ENCODE peak calls at places on chromosomes 12 and 14, in ten cellular contexts. Q, B, W, V, X, O, H, E, F and U are unnamed samples.

GRCh38 chr12:125890983-125891382 is 825.7 kb downstream of the AACS start:
- DNase-seq in H (no peak), E (peak; percentile 90), Q (no peak), O (no peak), W (no peak), B (no peak), F (no peak), X (no peak), V (peak; percentile 29), U (no peak)

GRCh38 chr14:93880025-93880820 is 46.9 kb upstream of the FAM181A start:
- DNase-seq in O (no peak), H (peak; percentile 82), Q (no peak), V (no peak), F (peak; percentile 50), E (peak; percentile 2), B (no peak), X (no peak), W (no peak), U (no peak)

GRCh38 chr14:88032373-88032772 is 27.4 kb downstream of the GPR65 start:
- DNase-seq in Q (no peak), F (no peak), B (no peak), X (no peak), O (no peak), E (no peak), H (no peak), W (no peak), V (no peak), U (no peak)

GRCh38 chr12:60494249-60494648 is 898.4 kb downstream of the SLC16A7 start:
- DNase-seq in B (no peak), E (peak; percentile 45), O (no peak), H (no peak), F (peak; percentile 53), Q (no peak), V (no peak), W (peak; percentile 33), X (no peak), U (peak; percentile 27)

GRCh38 chr12:93571854-93572711 is at the start of gene SOCS2:
- DNase-seq in F (peak; percentile 43), H (peak; percentile 70), V (no peak), E (peak; percentile 39), O (no peak), X (no peak), Q (no peak), B (peak; percentile 82), W (peak; percentile 69), U (no peak)

GRCh38 chr14:61477845-61478438 is 156.6 kb downstream of the PRKCH start:
- DNase-seq in H (peak; percentile 96), V (peak; percentile 72), F (peak; percentile 86), O (no peak), W (no peak), Q (peak; percentile 56), B (peak; percentile 92), X (peak; percentile 86), E (peak; percentile 47), U (no peak)

GRCh38 chr12:133120385-133121191 is 9.5 kb downstream of the ZNF891 start:
- DNase-seq in W (no peak), E (no peak), V (no peak), F (no peak), B (no peak), H (no peak), Q (no peak), O (no peak), X (no peak), U (no peak)

GRCh38 chr12:694734-695503 is 31.7 kb upstream of the NINJ2 start:
- DNase-seq in B (no peak), E (peak; percentile 2), Q (no peak), H (no peak), V (no peak), X (no peak), W (peak; percentile 12), F (peak; percentile 62), O (no peak), U (no peak)

GRCh38 chr12:112275836-112276235 is 106.4 kb downstream of the HECTD4 start:
- DNase-seq in Q (no peak), V (no peak), F (no peak), X (no peak), E (no peak), H (no peak), W (no peak), O (no peak), B (no peak), U (no peak)

DNA sequence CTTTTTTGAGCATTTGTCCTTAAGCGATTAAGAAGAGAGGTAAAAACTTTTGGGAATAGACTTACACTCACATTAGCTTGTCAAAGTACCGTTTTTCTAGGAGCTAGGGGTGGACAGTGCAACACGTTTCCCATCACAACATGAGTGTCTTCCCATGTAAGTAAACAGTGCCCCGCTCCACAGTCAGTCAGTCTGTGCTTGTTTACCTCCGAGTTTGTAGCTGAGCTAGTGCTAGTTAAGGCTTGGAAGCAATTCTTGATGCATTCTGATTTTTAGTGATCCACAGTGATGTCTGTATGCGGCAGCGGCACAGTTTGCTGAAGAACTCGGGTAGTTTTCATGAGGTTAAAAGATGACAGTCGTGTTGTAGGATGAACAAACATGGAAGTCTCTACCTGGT is 941 bp downstream of the ZDHHC17 start:
- DNase-seq in B (no peak), Q (no peak), V (no peak), W (no peak), X (no peak), F (peak; percentile 8), H (no peak), O (no peak), E (peak; percentile 18), U (no peak)
- TF ChIP-seq CTCF in B (no peak), Q (no peak), V (no peak), W (no peak), X (no peak), F (no peak), H (no peak), O (no peak), E (no peak), U (no peak)

DNA sequence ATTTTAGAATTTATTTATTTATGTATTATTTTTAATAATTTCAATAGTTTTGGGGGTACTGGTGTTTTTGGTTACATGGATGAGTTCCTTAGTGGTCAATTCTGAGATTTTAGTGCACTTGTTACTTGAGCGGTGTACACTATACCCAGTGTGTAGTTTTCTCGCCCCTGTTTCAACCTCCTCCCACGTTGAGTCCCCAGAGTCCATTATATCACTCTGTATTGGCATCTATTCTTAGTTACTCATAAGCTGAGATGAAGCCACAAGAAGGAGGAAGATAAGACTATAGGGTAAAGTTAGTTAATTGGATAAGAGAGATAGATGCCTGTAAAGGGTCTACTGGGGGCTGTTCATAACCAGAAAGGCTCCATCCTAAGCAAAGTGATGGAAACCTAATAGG is 4.0 kb downstream of the C1S start:
- DNase-seq in O (no peak), V (no peak), F (no peak), E (no peak), B (no peak), X (no peak), H (no peak), W (no peak), Q (no peak), U (no peak)
- H3K4me3 ChIP-seq in O (no peak overlapping the region), V (no peak overlapping the region), F (no peak overlapping the region), E (no peak overlapping the region), B (no peak overlapping the region), X (no peak overlapping the region), H (no peak overlapping the region), W (no peak overlapping the region), Q (no peak overlapping the region), U (no peak overlapping the region)

GRCh38 chr12:88993655-88994054 is 358.6 kb downstream of the DUSP6 start:
- DNase-seq in H (no peak), V (no peak), F (peak; percentile 80), O (no peak), X (no peak), B (no peak), E (peak; percentile 64), W (peak; percentile 40), Q (no peak), U (peak; percentile 48)
- TF ChIP-seq CTCF in H (peak; percentile 50), V (peak; percentile 58), F (peak; percentile 56), O (peak; percentile 44), X (no peak), B (peak; percentile 49), E (peak; percentile 12), W (peak; percentile 61), Q (peak; percentile 66), U (no peak)

DNA sequence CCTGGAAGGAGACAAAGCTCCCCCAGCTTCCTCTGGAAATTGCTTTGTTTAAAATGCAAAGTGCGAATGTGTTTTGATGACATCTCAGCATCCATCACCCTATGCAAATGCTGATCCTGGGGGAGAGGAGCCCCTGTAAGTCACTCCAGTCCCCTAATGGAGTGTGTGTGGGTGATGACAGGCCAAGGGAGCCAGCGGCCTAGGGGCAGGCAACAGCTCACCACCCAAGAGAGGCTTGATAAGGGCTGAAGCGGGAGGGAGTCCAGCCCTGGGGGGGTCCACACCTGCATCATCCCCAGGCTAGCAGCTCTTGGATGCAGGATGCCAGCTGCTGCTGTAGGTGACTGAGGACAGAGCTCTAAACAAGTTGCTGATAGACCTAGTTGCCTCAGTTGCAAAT is 134.3 kb downstream of the ESRRB start:
- DNase-seq in X (no peak), B (no peak), W (no peak), H (no peak), F (no peak), Q (no peak), V (no peak), O (no peak), E (no peak), U (no peak)
- H3K4me3 ChIP-seq in X (no peak overlapping the region), B (no peak overlapping the region), W (no peak overlapping the region), H (no peak overlapping the region), F (no peak overlapping the region), Q (no peak overlapping the region), V (no peak overlapping the region), O (no peak overlapping the region), E (no peak overlapping the region), U (no peak overlapping the region)

DNA sequence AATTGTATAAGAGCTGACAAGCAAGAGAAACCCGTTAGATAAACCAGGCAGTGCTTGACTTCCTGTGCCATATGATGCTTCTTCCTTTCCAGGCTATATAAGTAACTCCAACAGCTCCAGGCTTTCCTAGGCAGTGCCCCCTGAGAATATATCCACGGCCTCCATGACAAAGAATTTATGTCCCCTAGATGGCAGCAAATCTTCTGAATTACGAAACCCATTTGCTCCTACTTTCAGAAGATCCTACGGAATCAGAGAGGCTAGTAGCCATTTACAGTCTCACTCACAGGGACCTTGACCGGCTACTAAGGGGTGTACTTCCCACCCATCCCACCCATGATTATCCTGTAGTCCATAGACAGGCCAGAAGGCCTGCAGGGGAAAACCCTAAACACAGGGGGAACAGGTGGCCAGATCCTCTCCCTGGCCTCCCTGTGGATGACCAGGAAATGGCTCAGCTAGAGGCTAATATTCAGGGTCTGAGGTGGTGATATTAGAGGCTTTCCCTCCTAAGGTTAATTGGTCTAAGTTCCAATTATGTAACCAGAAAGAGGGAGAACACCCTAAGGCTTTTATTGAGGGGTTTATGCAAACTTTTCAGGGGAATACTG is 77.2 kb upstream of the DCD start:
- DNase-seq in X (no peak), F (peak; percentile 34), O (no peak), H (no peak), B (no peak), Q (no peak), E (no peak), V (no peak), W (peak; percentile 21), U (no peak)
- TF ChIP-seq CTCF in X (no peak), F (peak; percentile 40), O (peak; percentile 28), H (no peak), B (peak; percentile 13), Q (peak; percentile 41), E (peak; percentile 14), V (no peak), W (no peak), U (peak; percentile 26)